ENCODE peak calls at places on chromosome 22, in four cellular contexts. Y, O, X and L are unnamed samples.

GRCh38 chr22:43345356-43345755 is 2.2 kb upstream of the SCUBE1 start:
- DNase-seq in Y (no peak), O (no peak), X (no peak), L (no peak)

GRCh38 chr22:24429411-24430365 is 2.3 kb downstream of the ADORA2A start:
- DNase-seq in Y (no peak), O (no peak), X (no peak), L (no peak)

GRCh38 chr22:44398791-44399190 is 86.0 kb upstream of the SHISAL1 start:
- DNase-seq in Y (no peak), O (no peak), X (peak; percentile 3), L (no peak)

GRCh38 chr22:42321908-42322561 is 51.6 kb upstream of the TCF20 start:
- DNase-seq in Y (no peak), O (no peak), X (no peak), L (no peak)

GRCh38 chr22:20395181-20395896 is 1.4 kb downstream of the ZNF74 start:
- DNase-seq in Y (no peak), O (no peak), X (no peak), L (no peak)

GRCh38 chr22:42074153-42074750 is at the start of gene PHETA2:
- DNase-seq in Y (no peak), O (no peak), X (peak; percentile 62), L (peak; percentile 74)

GRCh38 chr22:30016596-30016995 is 63.7 kb upstream of the HORMAD2 start:
- DNase-seq in Y (no peak), O (no peak), X (no peak), L (no peak)

GRCh38 chr22:20395897-20396287 is 1.9 kb downstream of the ZNF74 start:
- DNase-seq in Y (no peak), O (no peak), X (no peak), L (no peak)

GRCh38 chr22:38415561-38416321 is 39.3 kb downstream of the KCNJ4 start:
- DNase-seq in Y (no peak), O (no peak), X (no peak), L (no peak)

GRCh38 chr22:32632650-32633049 is 158.0 kb downstream of the FBXO7 start:
- DNase-seq in Y (no peak), O (no peak), X (no peak), L (no peak)

GRCh38 chr22:22558972-22559603 is at the start of gene PRAME:
- DNase-seq in Y (peak; percentile 81), O (peak; percentile 80), X (no peak), L (peak; percentile 83)

GRCh38 chr22:28951969-28952521 is 68.7 kb downstream of the ZNRF3 start:
- DNase-seq in Y (no peak), O (no peak), X (peak; percentile 19), L (no peak)

GRCh38 chr22:19628038-19628776 is 86.1 kb upstream of the SEPTIN5 start:
- DNase-seq in Y (no peak), O (no peak), X (no peak), L (no peak)

GRCh38 chr22:50302041-50302541 is 5.4 kb downstream of the PLXNB2 start:
- DNase-seq in Y (no peak), O (no peak), X (no peak), L (no peak)

GRCh38 chr22:25354456-25354855 is 135.0 kb downstream of the CRYBB2 start:
- DNase-seq in Y (no peak), O (no peak), X (no peak), L (no peak)

GRCh38 chr22:48959496-48959895 is 868.2 kb downstream of the BRD1 start:
- DNase-seq in Y (no peak), O (no peak), X (no peak), L (no peak)

GRCh38 chr22:31093090-31093850 is 12.2 kb downstream of the SMTN start:
- DNase-seq in Y (no peak), O (no peak), X (peak; percentile 76), L (no peak)

GRCh38 chr22:28799834-28800307 is 498 bp downstream of the XBP1 start:
- DNase-seq in Y (peak; percentile 46), O (no peak), X (peak; percentile 66), L (peak; percentile 81)

GRCh38 chr22:19679476-19680099 is 34.7 kb upstream of the SEPTIN5 start:
- DNase-seq in Y (peak; percentile 14), O (no peak), X (peak; percentile 41), L (peak; percentile 18)

GRCh38 chr22:20964799-20965103 is 2.3 kb upstream of the AIFM3 start:
- DNase-seq in Y (no peak), O (no peak), X (no peak), L (no peak)

GRCh38 chr22:29938285-29938693 is 55.3 kb downstream of the MTMR3 start:
- DNase-seq in Y (no peak), O (no peak), X (no peak), L (peak; percentile 35)

GRCh38 chr22:38078046-38078840 is 5.7 kb downstream of the SLC16A8 start:
- DNase-seq in Y (no peak), O (no peak), X (no peak), L (no peak)

GRCh38 chr22:38104084-38104483 is 6.4 kb downstream of the BAIAP2L2 start:
- DNase-seq in Y (no peak), O (peak; percentile 8), X (no peak), L (peak; percentile 20)

GRCh38 chr22:38967451-38968450 is 10.3 kb downstream of the APOBEC3A start:
- DNase-seq in Y (no peak), O (no peak), X (no peak), L (no peak)

GRCh38 chr22:47345025-47345424 is 582.6 kb downstream of the TBC1D22A start:
- DNase-seq in Y (no peak), O (no peak), X (no peak), L (no peak)

GRCh38 chr22:48702573-48703264 is 1125.0 kb downstream of the BRD1 start:
- DNase-seq in Y (no peak), O (no peak), X (no peak), L (no peak)

GRCh38 chr22:30017375-30017774 is 62.9 kb upstream of the HORMAD2 start:
- DNase-seq in Y (no peak), O (no peak), X (no peak), L (no peak)

GRCh38 chr22:22348127-22348814 is 103.7 kb downstream of the VPREB1 start:
- DNase-seq in Y (no peak), O (peak; percentile 26), X (no peak), L (no peak)

GRCh38 chr22:30602049-30602448 is 4.9 kb upstream of the TCN2 start:
- DNase-seq in Y (no peak), O (peak; percentile 53), X (no peak), L (peak; percentile 61)

GRCh38 chr22:46051646-46052045 is 74.7 kb upstream of the WNT7B start:
- DNase-seq in Y (no peak), O (no peak), X (no peak), L (no peak)

GRCh38 chr22:49621601-49622210 is 206.0 kb downstream of the BRD1 start:
- DNase-seq in Y (no peak), O (no peak), X (no peak), L (no peak)

GRCh38 chr22:40294696-40295095 is 51.6 kb upstream of the ADSL start:
- DNase-seq in Y (no peak), O (no peak), X (no peak), L (no peak)

GRCh38 chr22:40285508-40285907 is 60.8 kb upstream of the ADSL start:
- DNase-seq in Y (no peak), O (no peak), X (no peak), L (no peak)

DNA sequence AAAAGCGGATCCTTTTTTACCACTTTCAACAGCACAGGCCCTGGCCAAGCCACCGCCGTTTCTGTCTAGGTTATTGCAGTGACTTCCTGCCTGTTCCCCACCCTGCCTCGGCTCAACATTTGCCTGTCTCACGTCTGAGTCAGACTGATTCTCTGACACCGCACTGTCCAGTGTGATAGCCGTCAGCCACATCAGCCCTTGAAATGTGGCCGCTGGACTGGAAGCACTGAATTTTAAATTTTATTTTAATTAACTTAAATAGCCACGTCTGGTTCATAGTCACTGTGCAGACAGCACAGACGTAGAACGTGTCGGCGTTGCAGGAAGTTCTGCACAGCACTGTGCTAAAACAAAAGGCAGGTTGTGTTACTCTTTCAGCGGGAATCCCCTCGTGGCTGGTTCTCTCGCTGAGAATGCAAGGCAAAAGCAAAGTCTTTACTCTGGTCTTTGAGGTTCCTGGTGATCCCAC is 56.3 kb upstream of the ADSL start:
- DNase-seq in Y (no peak), O (no peak), X (no peak), L (no peak)
- TF ChIP-seq POLR2A in Y (no peak), O (no peak), X (no peak), L (no peak)

GRCh38 chr22:36303115-36303467 is 50.2 kb downstream of the APOL1 start:
- DNase-seq in Y (no peak), O (no peak), X (no peak), L (no peak)

GRCh38 chr22:36305813-36306212 is 52.9 kb downstream of the APOL1 start:
- DNase-seq in Y (no peak), O (no peak), X (no peak), L (no peak)

GRCh38 chr22:36304429-36304828 is 51.5 kb downstream of the APOL1 start:
- DNase-seq in Y (no peak), O (no peak), X (no peak), L (no peak)

GRCh38 chr22:36302439-36303114 is 49.6 kb downstream of the APOL1 start:
- DNase-seq in Y (no peak), O (no peak), X (no peak), L (no peak)

GRCh38 chr22:36303874-36304273 is 50.9 kb downstream of the APOL1 start:
- DNase-seq in Y (no peak), O (no peak), X (no peak), L (no peak)
- TF ChIP-seq POLR2A in Y (no peak), O (no peak), X (no peak), L (no peak)

DNA sequence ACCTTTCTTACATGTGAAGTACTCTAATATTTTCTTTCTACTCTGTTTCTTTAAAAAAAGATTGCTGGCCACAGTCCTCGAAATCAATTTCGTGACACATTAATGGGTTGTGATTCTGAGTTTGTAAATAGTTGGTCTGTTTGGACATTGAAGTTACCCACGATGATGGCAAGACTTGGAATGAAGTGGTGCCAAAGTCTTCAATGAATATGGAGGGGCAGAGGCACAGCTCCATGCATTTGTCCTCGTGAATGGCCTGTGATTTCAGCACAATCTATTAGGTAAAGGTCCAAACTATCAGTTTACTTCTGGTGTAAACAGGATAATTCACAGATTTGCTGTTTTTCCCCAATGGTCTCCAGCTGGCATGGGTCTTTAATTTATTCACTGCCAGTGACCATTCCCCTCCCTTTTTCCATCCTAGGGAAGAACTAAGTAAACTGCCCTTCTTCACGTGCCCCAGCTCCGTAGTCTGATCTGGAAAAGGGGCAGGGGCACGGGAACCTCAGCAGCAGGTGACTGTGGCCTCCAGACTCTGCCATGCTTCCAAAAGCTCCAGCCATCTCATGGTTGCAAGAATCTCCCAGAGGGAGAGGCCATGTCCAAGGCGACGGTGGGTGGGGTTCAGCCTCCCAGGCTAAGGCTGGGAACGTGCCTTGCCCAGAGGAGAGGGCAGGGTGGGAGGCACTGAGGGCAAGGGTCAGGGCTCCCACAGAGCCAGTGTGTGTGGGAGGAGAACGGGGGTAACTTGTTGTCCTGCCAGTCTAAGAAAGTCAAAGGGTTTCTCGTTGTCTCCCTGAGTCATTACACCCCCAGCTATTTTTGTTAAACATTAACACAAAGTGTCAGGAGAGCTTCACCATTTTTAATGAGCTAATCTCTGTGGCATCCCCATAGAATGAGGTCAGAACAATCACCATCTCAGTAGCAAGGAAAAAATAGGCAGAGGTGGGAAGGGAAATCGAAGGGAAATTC is 16.9 kb upstream of the PEX26 start:
- DNase-seq in Y (no peak), O (no peak), X (no peak), L (no peak)
- TF ChIP-seq POLR2A in Y (no peak), O (no peak), X (no peak), L (no peak)

GRCh38 chr22:27100323-27100722 is 442.9 kb downstream of the MIAT start:
- DNase-seq in Y (no peak), O (no peak), X (no peak), L (no peak)
- TF ChIP-seq POLR2A in Y (no peak), O (no peak), X (no peak), L (no peak)